ENCODE peak calls at places on chromosomes 11 and 22, in eight cellular contexts. J is T-helper 17 cell; F is activated CD4-positive, alpha-beta T cell treated with anti-CD3 and anti-CD28 coated beads, Interleukin-2, amount 50 U/mL, for 1 hour; Q is left cardiac atrium; U is bronchial epithelial cell; D is kidney epithelial cell; X is DMS53; P is RPMI8226. I is an unnamed sample.
A peak's percentile ranks its signal among the peaks of the same experiment; 100 is the strongest.

GRCh38 chr22:27100789-27101188 is 443.4 kb downstream of the MIAT start:
- DNase-seq in J (no peak), F (no peak), Q (no peak), U (no peak), D (peak; percentile 80), X (no peak), P (no peak), I (peak; percentile 58)

GRCh38 chr22:29842740-29843139 is 4.7 kb upstream of the ASCC2 start:
- DNase-seq in J (no peak), F (no peak), Q (no peak), U (peak; percentile 100), D (peak; percentile 72), X (peak; percentile 78), P (no peak), I (peak; percentile 95)

GRCh38 chr22:44297662-44298061 is 15.1 kb downstream of the SHISAL1 start:
- DNase-seq in J (no peak), F (no peak), Q (no peak), U (no peak), D (no peak), X (no peak), P (no peak), I (no peak)

GRCh38 chr11:108927791-108928545 is 263.1 kb downstream of the DDX10 start:
- DNase-seq in J (no peak), F (no peak), Q (no peak), U (no peak), D (no peak), X (no peak), P (no peak), I (peak; percentile 56)

GRCh38 chr22:32754413-32755041 is 47.0 kb upstream of the TIMP3 start:
- DNase-seq in J (no peak), F (no peak), Q (peak; percentile 49), U (peak; percentile 55), D (no peak), X (no peak), P (no peak), I (peak; percentile 34)

GRCh38 chr11:95134491-95134890 is 44.8 kb downstream of the ENDOD1 start:
- DNase-seq in J (no peak), F (no peak), Q (no peak), U (peak; percentile 100), D (no peak), X (no peak), P (no peak), I (peak; percentile 85)

GRCh38 chr22:32622004-32622761 is 147.6 kb downstream of the FBXO7 start:
- DNase-seq in J (no peak), F (no peak), Q (peak; percentile 58), U (no peak), D (no peak), X (no peak), P (no peak), I (peak; percentile 71)

GRCh38 chr11:94664336-94664735 is 97.2 kb downstream of the PIWIL4 start:
- DNase-seq in J (no peak), F (no peak), Q (no peak), U (peak; percentile 37), D (peak; percentile 31), X (peak; percentile 10), P (no peak), I (peak; percentile 20)

GRCh38 chr22:26534874-26535470 is 22.7 kb upstream of the TFIP11 start:
- DNase-seq in J (no peak), F (no peak), Q (no peak), U (no peak), D (no peak), X (no peak), P (no peak), I (no peak)

I was measured in iris pigment epithelial cell.